ENCODE peak calls at places on chromosomes 11 and 22, in six cellular contexts. J, T, H, I, B and K are unnamed samples.

GRCh38 chr11:118430956-118431355 is 5.3 kb upstream of the KMT2A start:
- DNase-seq in T (no peak), B (no peak), H (no peak), I (no peak), J (no peak), K (no peak)

GRCh38 chr11:57214494-57214893 is 22.6 kb downstream of the APLNR start:
- DNase-seq in T (peak), I (peak), H (no peak), B (no peak), J (no peak), K (peak)

GRCh38 chr11:68497761-68498160 is 37.2 kb downstream of the PPP6R3 start:
- DNase-seq in T (no peak), B (no peak), J (no peak), I (no peak), H (no peak), K (no peak)

GRCh38 chr11:128948583-128948982 is 5.9 kb upstream of the TP53AIP1 start:
- DNase-seq in H (peak), B (no peak), T (peak), I (no peak), J (no peak), K (no peak)

GRCh38 chr22:48888466-48889208 is 939.0 kb downstream of the BRD1 start:
- DNase-seq in T (no peak), J (no peak), H (no peak), I (no peak), B (no peak), K (no peak)

GRCh38 chr11:58134151-58134550 is 8.8 kb upstream of the OR9I1 start:
- DNase-seq in T (peak), H (no peak), I (no peak), J (no peak), B (no peak), K (no peak)

GRCh38 chr11:298406-299065 is 790 bp downstream of the IFITM5 start:
- DNase-seq in B (no peak), I (no peak), T (no peak), J (no peak), H (no peak), K (no peak)

GRCh38 chr11:79362821-79363220 is 78.0 kb downstream of the TENM4 start:
- DNase-seq in I (peak), T (no peak), B (no peak), J (no peak), H (no peak), K (no peak)

GRCh38 chr11:121112498-121113455 is 11.7 kb downstream of the TECTA start:
- DNase-seq in T (peak), B (peak), J (peak), I (peak), H (peak), K (peak)

GRCh38 chr11:32451808-32452207 is 16.5 kb upstream of the WT1 start:
- DNase-seq in B (no peak), H (no peak), T (no peak), I (no peak), J (no peak), K (no peak)

GRCh38 chr11:123833095-123833494 is 26.9 kb upstream of the OR6M1 start:
- DNase-seq in T (no peak), I (peak), J (no peak), H (no peak), B (no peak), K (no peak)

GRCh38 chr11:12111482-12112149 is 1.2 kb downstream of the MICAL2 start:
- DNase-seq in T (no peak), I (no peak), J (no peak), B (no peak), H (no peak), K (peak)

GRCh38 chr11:118834428-118835028 is 43.6 kb upstream of the DDX6 start:
- DNase-seq in I (peak), J (no peak), H (no peak), T (no peak), B (no peak), K (peak)

GRCh38 chr22:46752286-46752685 is 10.2 kb upstream of the TBC1D22A start:
- DNase-seq in T (no peak), J (no peak), H (no peak), B (no peak), I (no peak), K (no peak)

GRCh38 chr22:46748948-46749681 is 11.1 kb upstream of the CERK start:
- DNase-seq in B (no peak), T (no peak), I (peak), J (no peak), H (no peak), K (peak)

GRCh38 chr22:46750530-46750800 is 12.0 kb upstream of the TBC1D22A start:
- DNase-seq in J (no peak), H (no peak), B (no peak), I (no peak), T (no peak), K (no peak)

GRCh38 chr22:46749682-46750529 is 11.9 kb upstream of the CERK start:
- DNase-seq in H (no peak), T (no peak), I (peak), J (no peak), B (no peak), K (no peak)

DNA sequence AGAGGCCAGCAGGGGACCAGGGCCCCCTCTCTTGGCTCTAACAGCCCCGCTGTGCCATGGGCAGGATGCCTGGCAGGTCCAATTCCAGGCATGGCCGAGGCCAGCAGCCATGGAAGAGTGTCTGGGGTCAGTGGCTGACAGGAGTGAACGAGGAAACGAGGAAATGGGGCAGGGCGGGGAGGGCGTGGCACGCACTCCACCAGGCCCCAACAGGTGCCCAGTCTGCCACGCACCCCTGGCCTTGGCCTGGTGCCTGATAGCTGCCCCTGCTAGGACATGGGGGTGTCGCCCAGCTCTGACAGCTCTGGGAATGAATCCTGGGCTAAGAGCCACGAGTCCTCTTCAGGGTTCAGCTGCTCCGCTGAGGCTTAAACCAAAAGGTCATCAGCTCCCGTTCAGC is 11.6 kb upstream of the TBC1D22A start:
- DNase-seq in J (no peak), B (no peak), I (no peak), H (no peak), T (no peak), K (no peak)
- H4K8ac ChIP-seq in J (peak), B (no peak), I (no peak), H (no peak), T (no peak), K (no peak)

DNA sequence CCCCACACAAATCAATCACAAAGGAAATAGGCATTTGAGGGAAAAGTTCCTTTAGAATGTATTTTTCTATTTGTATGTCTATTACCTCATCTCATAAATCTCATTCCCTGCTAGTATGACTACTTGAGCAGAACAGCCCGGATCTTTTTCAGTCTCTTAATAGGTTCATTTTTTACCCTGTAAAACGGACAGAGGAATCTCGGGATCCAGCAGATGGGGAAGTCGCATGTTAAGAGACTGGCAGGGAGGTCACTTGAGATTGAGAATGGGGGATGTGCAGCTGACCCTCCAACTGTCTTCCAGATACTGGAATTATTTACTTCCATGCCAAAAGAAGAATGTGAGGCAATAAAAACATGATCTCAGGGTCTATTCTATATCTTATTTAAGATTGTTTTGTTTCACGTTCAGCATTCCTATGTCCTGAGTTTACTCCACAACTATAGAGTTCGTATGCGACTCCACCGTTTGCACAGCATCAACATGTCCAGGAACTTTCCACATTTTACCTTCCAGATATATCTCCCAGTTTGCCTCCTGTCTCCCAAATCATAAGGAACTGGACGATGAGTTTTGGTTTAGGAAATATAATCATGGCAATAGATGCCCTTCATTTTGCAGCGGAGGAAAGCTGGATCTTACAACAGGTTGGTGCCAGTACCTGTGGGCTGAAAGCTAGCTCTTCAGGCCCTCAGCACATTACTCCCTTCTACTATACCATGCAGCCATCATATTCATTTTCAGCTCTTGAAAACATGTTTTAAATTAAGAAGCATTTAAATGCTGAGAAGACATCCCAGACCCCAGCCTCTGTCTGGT is 181.5 kb downstream of the MAML2 start:
- DNase-seq in T (no peak), B (no peak), H (no peak), I (peak), J (no peak), K (peak)
- H4K8ac ChIP-seq in T (no peak), B (no peak), H (no peak), I (peak), J (no peak), K (peak)

DNA sequence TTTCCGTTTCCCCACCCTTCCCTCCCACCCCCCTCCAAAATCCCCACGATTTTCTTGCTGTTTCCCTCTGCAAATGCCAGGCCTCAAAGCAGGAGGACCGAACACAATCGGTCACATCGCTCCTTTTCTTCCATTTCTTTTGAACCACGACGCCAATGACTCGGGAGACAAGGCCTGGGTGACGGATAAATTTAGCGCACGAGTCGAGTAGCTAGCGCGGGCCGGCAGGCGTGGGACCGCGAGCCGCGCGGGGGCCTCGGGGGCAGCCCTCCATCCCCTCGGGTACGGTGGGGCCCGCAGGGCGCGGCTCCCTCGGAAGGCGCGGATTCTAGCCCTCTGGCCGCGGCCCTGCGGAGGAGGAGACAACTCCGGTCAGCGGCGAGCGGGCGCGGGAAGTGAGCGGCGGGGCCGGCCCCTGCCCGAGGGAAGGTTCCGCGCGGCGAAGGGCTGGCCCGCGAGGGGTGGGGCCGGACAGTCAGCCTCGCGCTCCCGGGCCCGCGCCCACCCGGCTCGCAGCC is 413 bp downstream of the JOSD1 start:
- DNase-seq in I (peak), B (no peak), H (no peak), J (no peak), T (peak), K (no peak)
- H4K8ac ChIP-seq in I (peak), B (no peak), H (no peak), J (peak), T (no peak), K (peak)

GRCh38 chr22:26923498-26923897 is 266.1 kb downstream of the MIAT start:
- DNase-seq in J (no peak), H (no peak), I (no peak), T (peak), B (no peak), K (no peak)

GRCh38 chr22:26921726-26922125 is 264.3 kb downstream of the MIAT start:
- DNase-seq in B (no peak), I (no peak), T (no peak), H (no peak), J (no peak), K (no peak)

GRCh38 chr22:26918236-26918635 is 260.8 kb downstream of the MIAT start:
- DNase-seq in B (no peak), I (no peak), J (no peak), H (no peak), T (peak), K (no peak)

GRCh38 chr22:26927841-26928240 is 270.5 kb downstream of the MIAT start:
- DNase-seq in I (no peak), B (no peak), T (no peak), H (no peak), J (no peak), K (no peak)

DNA sequence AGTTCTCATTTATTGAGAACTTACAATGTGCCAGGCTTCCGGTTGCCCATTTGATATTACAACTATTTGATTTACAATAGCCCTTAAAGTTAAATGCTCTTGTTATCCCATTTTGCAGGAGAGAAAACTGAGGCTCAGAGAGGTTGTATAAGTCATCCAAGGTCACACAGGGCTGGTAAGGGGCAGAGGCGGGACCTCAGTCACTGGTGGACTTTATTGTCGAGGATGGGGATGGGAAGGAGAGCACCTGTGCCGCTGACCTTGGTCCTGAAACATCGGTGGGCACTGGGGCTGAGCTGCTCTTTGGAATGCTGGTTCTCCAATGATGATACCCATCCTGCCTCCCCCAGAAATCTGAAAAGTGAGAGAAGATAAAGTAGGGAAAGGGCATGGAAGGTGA is 265.4 kb downstream of the MIAT start:
- DNase-seq in T (peak), H (peak), B (peak), J (peak), I (peak), K (no peak)
- H4K8ac ChIP-seq in T (no peak), H (no peak), B (no peak), J (no peak), I (no peak), K (no peak)